ENCODE peak calls at places on chromosomes 4 and X, in eight cellular contexts. C is kidney glomerular epithelial cell; E is ascending aorta; A is stimulated activated CD8-positive, alpha-beta memory T cell treated with anti-CD3 and anti-CD28 coated beads, Interleukin-4, amount 100 ng/mL, for 24 hours; W is suprapubic skin; U is activated CD4-positive, CD25-positive, alpha-beta regulatory T cell; J is smooth muscle cell of the brain vasculature; M is islet precursor cell. Y is an unnamed sample.

GRCh38 chr4:186772936-186773335 is 49.3 kb upstream of the FAT1 start:
- DNase-seq in J (no peak), M (no peak), C (no peak), A (no peak), W (no peak), E (no peak), U (no peak), Y (no peak)

GRCh38 chr4:40918330-40918729 is 168.6 kb downstream of the NSUN7 start:
- DNase-seq in E (peak; percentile 86), W (peak; percentile 86), U (no peak), A (no peak), J (no peak), C (no peak), M (no peak), Y (peak; percentile 59)

GRCh38 chrX:107205770-107206696 is at the start of the genes DNAAF6 and NUP62CL:
- DNase-seq in A (peak; percentile 46), E (peak; percentile 65), U (peak; percentile 18), W (peak; percentile 63), J (no peak), M (peak; percentile 96), C (peak; percentile 19), Y (peak; percentile 68)

GRCh38 chr4:40750461-40751258 is 905 bp downstream of the NSUN7 start:
- DNase-seq in C (peak; percentile 27), U (no peak), J (no peak), E (no peak), W (no peak), M (peak; percentile 63), A (no peak), Y (peak; percentile 28)

GRCh38 chr4:45183905-45184304 is 457.5 kb upstream of the GNPDA2 start:
- DNase-seq in E (no peak), U (no peak), J (no peak), W (no peak), A (no peak), C (no peak), M (no peak), Y (no peak)

GRCh38 chr4:155805016-155805415 is 46.2 kb downstream of the GUCY1B1 start:
- DNase-seq in C (no peak), M (no peak), A (no peak), E (no peak), U (no peak), W (no peak), J (no peak), Y (no peak)

GRCh38 chr4:101953949-101954348 is 163.4 kb downstream of the BANK1 start:
- DNase-seq in W (no peak), J (no peak), M (peak; percentile 92), U (no peak), A (no peak), E (no peak), C (peak; percentile 84), Y (no peak)

GRCh38 chr4:189124149-189124758 is 816.4 kb upstream of the FRG1 start:
- DNase-seq in A (no peak), J (peak; percentile 36), E (no peak), M (peak; percentile 57), C (peak; percentile 14), U (no peak), W (no peak), Y (peak; percentile 1)

GRCh38 chr4:184795214-184795844 is 30.4 kb downstream of the ACSL1 start:
- DNase-seq in C (no peak), J (no peak), A (no peak), W (no peak), E (no peak), M (peak; percentile 9), U (no peak), Y (no peak)

GRCh38 chr4:152996101-152996500 is 60.0 kb downstream of the FHDC1 start:
- DNase-seq in M (peak; percentile 77), C (no peak), J (no peak), A (no peak), U (no peak), W (no peak), E (no peak), Y (no peak)

GRCh38 chrX:94560930-94561329 is 886.9 kb downstream of the FAM133A start:
- DNase-seq in M (no peak), J (no peak), W (no peak), U (no peak), A (no peak), C (no peak), E (no peak), Y (no peak)

GRCh38 chrX:97267916-97268680 is 384.4 kb downstream of the RPA4 start:
- DNase-seq in C (no peak), E (no peak), A (no peak), W (no peak), U (no peak), J (no peak), M (no peak), Y (no peak)

GRCh38 chrX:63658920-63659319 is 126.1 kb downstream of the ARHGEF9 start:
- DNase-seq in W (no peak), U (no peak), A (no peak), M (no peak), J (no peak), C (no peak), E (peak; percentile 66), Y (no peak)

GRCh38 chrX:130304587-130305368 is 34.9 kb upstream of the SLC25A14 start:
- DNase-seq in W (no peak), E (no peak), C (no peak), U (no peak), M (no peak), J (no peak), A (no peak), Y (peak; percentile 12)

GRCh38 chrX:73214366-73215094 is at the start of gene NAP1L2:
- DNase-seq in A (peak; percentile 7), J (no peak), E (peak; percentile 63), C (peak; percentile 51), U (peak; percentile 0), W (no peak), M (peak; percentile 68), Y (peak; percentile 13)

GRCh38 chr4:86934772-86935498 is at the start of gene AFF1:
- DNase-seq in E (peak; percentile 97), J (no peak), W (peak; percentile 96), U (peak; percentile 81), A (peak; percentile 79), M (peak; percentile 98), C (peak; percentile 80), Y (peak; percentile 93)

GRCh38 chr4:123484291-123484926 is 87.8 kb downstream of the SPRY1 start:
- DNase-seq in J (no peak), M (no peak), U (no peak), C (no peak), E (no peak), W (no peak), A (no peak), Y (peak; percentile 96)

GRCh38 chr4:4782969-4783368 is 76.5 kb upstream of the MSX1 start:
- DNase-seq in C (no peak), U (no peak), M (no peak), W (no peak), J (no peak), E (no peak), A (no peak), Y (no peak)

GRCh38 chr4:88341227-88342192 is 37.1 kb upstream of the HERC6 start:
- DNase-seq in W (no peak), U (no peak), C (peak; percentile 79), A (no peak), E (no peak), J (peak; percentile 78), M (peak; percentile 58), Y (peak; percentile 57)

GRCh38 chr4:185227131-185227551 is 17.7 kb downstream of the SNX25 start:
- DNase-seq in C (peak; percentile 30), E (peak; percentile 70), A (no peak), J (no peak), M (no peak), W (no peak), U (no peak), Y (no peak)

GRCh38 chr4:176789955-176790354 is 2.8 kb downstream of the VEGFC start:
- DNase-seq in E (no peak), W (no peak), U (no peak), J (no peak), A (no peak), M (no peak), C (peak; percentile 57), Y (peak; percentile 66)

GRCh38 chr4:8390604-8391003 is 49.9 kb downstream of the ACOX3 start:
- DNase-seq in W (no peak), C (no peak), A (no peak), U (no peak), J (no peak), M (no peak), E (no peak), Y (no peak)

GRCh38 chrX:111447298-111447697 is 35.3 kb upstream of the DCX start:
- DNase-seq in E (no peak), A (no peak), M (peak; percentile 67), J (no peak), C (no peak), W (no peak), U (no peak), Y (peak; percentile 70)

GRCh38 chr4:2006956-2007653 is 1.7 kb downstream of the NELFA start:
- DNase-seq in J (no peak), U (no peak), C (no peak), E (no peak), A (no peak), W (no peak), M (no peak), Y (no peak)

Y was measured in NCI-H82.